ENCODE peak calls at places on chromosome 17, in six cellular contexts. Q is fibroblast of lung, T is HCT116, H is PC-3, J is MM.1S, F is DND-41. C is an unnamed sample.

GRCh38 chr17:67156269-67157199 is 88.5 kb downstream of the HELZ start:
- DNase-seq in Q (no peak), T (no peak), H (peak), J (no peak), F (no peak), C (no peak)

GRCh38 chr17:66412857-66413563 is 110.6 kb downstream of the PRKCA start:
- DNase-seq in Q (no peak), T (no peak), H (no peak), J (no peak), F (peak), C (no peak)

GRCh38 chr17:18028114-18028513 is 10.9 kb downstream of the ATPAF2 start:
- DNase-seq in Q (no peak), T (no peak), H (no peak), J (no peak), F (no peak), C (no peak)

GRCh38 chr17:46027326-46028325 is 28.6 kb downstream of the STH start:
- DNase-seq in Q (no peak), T (no peak), H (no peak), J (no peak), F (no peak), C (no peak)

GRCh38 chr17:63295839-63296590 is 150.1 kb downstream of the CYB561 start:
- DNase-seq in Q (no peak), T (no peak), H (no peak), J (peak), F (peak), C (no peak)

GRCh38 chr17:52024296-52024870 is 134.1 kb downstream of the CA10 start:
- DNase-seq in Q (no peak), T (no peak), H (no peak), J (no peak), F (no peak), C (no peak)

GRCh38 chr17:58083491-58084316 is 485 bp downstream of the DYNLL2 start:
- DNase-seq in Q (peak), T (no peak), H (peak), J (peak), F (peak), C (peak)

GRCh38 chr17:40355123-40355803 is 9.3 kb downstream of the GJD3 start:
- DNase-seq in Q (peak), T (no peak), H (peak), J (no peak), F (peak), C (peak)

GRCh38 chr17:6706499-6706898 is 6.7 kb downstream of the SLC13A5 start:
- DNase-seq in Q (no peak), T (no peak), H (no peak), J (no peak), F (no peak), C (no peak)

GRCh38 chr17:42200702-42201101 is 6.4 kb upstream of the GHDC start:
- DNase-seq in Q (peak), T (no peak), H (no peak), J (no peak), F (no peak), C (no peak)

GRCh38 chr17:45147102-45147580 is 1.1 kb upstream of the HEXIM1 start:
- DNase-seq in Q (no peak), T (no peak), H (no peak), J (no peak), F (peak), C (peak)

DNA sequence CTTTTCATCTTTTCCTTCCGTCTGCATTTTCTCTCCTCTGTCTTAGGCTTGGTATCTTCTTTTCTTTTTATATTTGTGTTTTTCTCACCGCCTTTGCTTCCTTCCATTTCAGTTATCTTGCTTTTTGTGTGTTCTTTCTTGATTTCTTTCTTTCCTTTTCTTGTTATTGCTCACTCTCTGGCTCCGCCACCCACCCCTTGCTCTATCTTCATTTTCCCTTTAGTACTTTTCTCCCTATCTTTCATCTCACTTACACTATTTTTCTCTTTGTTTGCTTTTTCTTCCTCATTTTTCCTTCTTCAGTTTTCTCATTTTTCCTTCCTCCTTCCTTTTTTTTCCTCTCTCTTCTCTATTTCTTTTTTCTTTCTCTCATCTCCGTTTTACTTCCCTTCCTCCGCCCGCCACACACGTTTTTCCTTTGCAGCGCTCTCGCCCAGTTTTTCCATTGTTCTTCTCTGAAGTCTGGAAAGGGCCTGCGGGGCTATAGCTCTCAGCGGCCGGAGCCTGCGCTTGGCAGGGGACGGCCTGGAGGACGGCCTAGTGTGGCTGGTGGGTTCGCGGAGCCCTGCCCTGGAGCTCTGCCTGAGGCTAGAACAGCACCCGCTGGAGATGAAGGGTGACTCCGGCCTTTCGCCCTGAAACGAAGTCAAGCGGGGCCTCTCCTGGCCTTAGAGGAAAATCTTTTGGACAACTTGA is 5.2 kb upstream of the HOXB13 start:
- DNase-seq in Q (no peak), T (no peak), H (peak), J (no peak), F (no peak), C (no peak)
- TF ChIP-seq EZH2 in Q (no peak), T (no peak), H (no peak), J (no peak), F (no peak), C (no peak)

DNA sequence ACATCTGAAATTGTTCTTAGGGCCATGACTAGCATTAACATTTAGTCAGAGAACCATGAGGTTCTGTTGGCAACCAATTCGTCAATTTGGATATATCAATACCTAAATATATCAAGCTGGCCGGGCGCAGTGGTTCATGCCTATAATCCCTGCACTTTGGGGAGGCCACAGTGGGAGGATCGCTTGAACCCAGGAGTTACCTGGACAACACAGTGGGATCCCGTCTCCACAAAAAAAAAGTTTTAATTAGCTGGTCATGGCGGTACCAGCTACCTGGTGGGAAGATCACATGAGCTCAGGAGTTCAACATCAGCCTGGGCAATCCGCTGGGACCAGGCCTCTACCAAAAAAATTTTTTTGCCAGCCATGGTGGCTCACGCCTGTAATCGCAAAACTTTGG is 8.4 kb downstream of the YWHAE start:
- DNase-seq in Q (no peak), T (no peak), H (no peak), J (no peak), F (no peak), C (no peak)
- H3K9ac ChIP-seq in Q (no peak), T (no peak), H (no peak), J (no peak), F (no peak), C (no peak)

GRCh38 chr17:48623583-48623982 is 2.6 kb downstream of the HOXB9 start:
- DNase-seq in Q (no peak), T (no peak), H (no peak), J (no peak), F (no peak), C (no peak)

GRCh38 chr17:48624544-48625501 is 1.3 kb downstream of the HOXB9 start:
- DNase-seq in Q (no peak), T (no peak), H (peak), J (no peak), F (no peak), C (no peak)

GRCh38 chr17:48621410-48622387 is 4.5 kb downstream of the HOXB9 start:
- DNase-seq in Q (no peak), T (no peak), H (no peak), J (no peak), F (no peak), C (no peak)

GRCh38 chr17:48624118-48624517 is 2.0 kb downstream of the HOXB9 start:
- DNase-seq in Q (no peak), T (no peak), H (no peak), J (no peak), F (no peak), C (no peak)

GRCh38 chr17:48622857-48623256 is 3.3 kb downstream of the HOXB9 start:
- DNase-seq in Q (no peak), T (no peak), H (no peak), J (no peak), F (no peak), C (no peak)
- TF ChIP-seq EZH2 in Q (no peak), T (no peak), H (no peak), J (no peak), F (no peak), C (no peak)

GRCh38 chr17:56099649-56100048 is 53.6 kb upstream of the ANKFN1 start:
- DNase-seq in Q (no peak), T (no peak), H (no peak), J (no peak), F (no peak), C (no peak)

GRCh38 chr17:56098746-56099145 is 54.5 kb upstream of the ANKFN1 start:
- DNase-seq in Q (no peak), T (no peak), H (no peak), J (no peak), F (peak), C (no peak)

GRCh38 chr17:56096026-56096807 is 57.1 kb upstream of the ANKFN1 start:
- DNase-seq in Q (peak), T (no peak), H (no peak), J (peak), F (no peak), C (no peak)
- H3K9ac ChIP-seq in Q (no peak), T (no peak), H (no peak), J (no peak), F (no peak), C (no peak)

GRCh38 chr17:81902653-81903414 is 796 bp downstream of the NPB start:
- DNase-seq in Q (no peak), T (no peak), H (no peak), J (no peak), F (no peak), C (no peak)

GRCh38 chr17:81900181-81900820 is 1.7 kb upstream of the NPB start:
- DNase-seq in Q (no peak), T (no peak), H (no peak), J (no peak), F (no peak), C (no peak)

GRCh38 chr17:81901167-81902022 is 643 bp upstream of the NPB start:
- DNase-seq in Q (no peak), T (no peak), H (no peak), J (no peak), F (no peak), C (no peak)

GRCh38 chr17:81903415-81903831 is 1.4 kb downstream of the NPB start:
- DNase-seq in Q (no peak), T (no peak), H (no peak), J (no peak), F (no peak), C (no peak)

DNA sequence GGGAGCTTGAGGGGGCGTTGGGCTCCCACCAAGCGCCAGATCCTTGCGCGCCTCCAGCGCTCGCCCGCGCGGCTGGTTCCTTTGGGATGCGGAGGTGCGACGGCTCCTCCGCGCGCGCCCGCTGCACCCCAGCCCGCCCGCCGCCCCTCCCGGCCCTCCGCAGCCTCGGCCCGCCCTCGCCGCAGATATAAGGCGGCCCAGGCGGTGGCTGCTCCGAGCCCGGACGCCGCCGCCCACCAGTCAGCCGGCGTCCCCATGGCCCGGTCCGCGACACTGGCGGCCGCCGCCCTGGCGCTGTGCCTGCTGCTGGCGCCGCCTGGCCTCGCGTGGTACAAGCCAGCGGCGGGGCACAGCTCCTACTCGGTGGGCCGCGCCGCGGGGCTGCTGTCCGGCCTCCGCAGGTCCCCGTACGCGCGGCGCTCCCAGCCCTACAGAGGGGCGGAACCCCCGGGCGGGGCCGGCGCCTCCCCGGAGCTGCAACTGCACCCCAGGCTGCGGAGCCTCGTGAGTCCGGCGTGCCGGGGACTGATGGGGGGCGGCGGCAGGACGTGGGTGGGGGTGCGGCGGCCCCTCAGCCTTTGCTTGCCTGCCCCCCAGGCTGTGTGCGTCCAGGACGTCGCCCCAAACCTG is at the start of gene NPB:
- DNase-seq in Q (no peak), T (no peak), H (no peak), J (no peak), F (no peak), C (no peak)
- TF ChIP-seq EZH2 in Q (no peak), T (no peak), H (no peak), J (no peak), F (no peak), C (peak)

DNA sequence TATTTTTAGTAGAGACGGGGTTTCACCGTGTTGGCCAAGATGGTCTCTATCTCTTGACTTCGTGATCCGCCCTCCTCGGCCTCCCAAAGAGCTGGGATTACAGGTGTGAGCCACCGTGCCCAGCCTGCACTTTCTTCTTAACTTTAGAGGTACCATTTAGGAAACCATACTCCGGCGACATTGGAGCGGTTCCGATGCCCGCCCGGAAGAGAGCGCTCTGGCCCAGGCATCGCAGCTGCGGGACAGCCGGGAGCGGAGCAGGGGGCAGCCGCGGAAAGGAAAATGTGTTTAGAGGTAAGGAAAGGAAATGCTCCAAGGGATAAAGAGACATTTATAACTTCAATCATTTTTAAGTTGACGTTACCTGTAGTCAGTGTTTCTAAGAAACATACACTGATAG is 6.0 kb upstream of the HS3ST3B1 start:
- DNase-seq in Q (no peak), T (no peak), H (no peak), J (no peak), F (no peak), C (no peak)
- H3K9ac ChIP-seq in Q (no peak), T (no peak), H (no peak), J (no peak), F (no peak), C (no peak)

DNA sequence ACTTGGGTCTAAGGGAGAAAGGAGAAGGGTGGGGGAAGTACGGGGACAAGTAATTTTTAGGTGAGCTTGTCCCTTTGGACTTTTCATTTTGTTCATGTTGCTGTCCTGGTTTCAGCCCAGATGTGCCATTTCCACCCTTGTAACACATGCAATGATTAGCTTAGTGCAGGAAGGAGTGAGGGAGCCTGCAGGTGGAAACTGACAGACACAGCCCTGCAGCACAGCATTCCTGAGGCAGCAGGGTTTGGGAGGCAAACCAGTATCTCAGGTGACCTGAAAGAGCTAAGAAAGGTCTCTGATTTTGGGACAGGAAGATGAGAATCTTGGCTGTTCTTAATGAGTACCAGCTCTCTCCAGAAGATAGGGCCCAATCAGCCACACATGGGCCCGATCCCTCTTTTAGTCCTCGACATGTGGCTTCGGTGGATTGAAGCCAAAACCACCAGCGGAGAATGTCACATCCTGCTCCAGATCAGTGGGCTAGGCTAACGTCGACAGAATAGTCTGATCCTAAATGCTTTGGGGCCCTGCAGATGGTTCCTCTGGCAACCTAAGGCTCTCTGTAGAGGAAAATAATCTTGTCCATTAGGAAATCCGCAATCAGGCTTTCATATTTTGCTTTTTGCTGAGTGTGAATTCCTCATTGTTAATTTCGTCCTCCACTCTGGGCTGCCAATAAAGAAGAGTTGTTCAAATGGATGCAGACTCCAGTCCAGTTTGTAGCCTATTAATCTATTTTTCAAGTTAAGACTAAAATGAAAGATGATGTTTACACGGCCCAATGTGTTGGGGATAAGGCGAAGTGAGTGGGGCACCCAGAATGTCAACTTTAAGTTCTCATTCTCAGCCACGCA is 3.8 kb upstream of the RNF157 start:
- DNase-seq in Q (no peak), T (no peak), H (no peak), J (no peak), F (peak), C (no peak)
- TF ChIP-seq EZH2 in Q (no peak), T (no peak), H (no peak), J (no peak), F (no peak), C (no peak)

GRCh38 chr17:35312790-35313711 is 60.4 kb downstream of the SLFN11 start:
- DNase-seq in Q (peak), T (peak), H (peak), J (peak), F (peak), C (peak)
- H3K9ac ChIP-seq in Q (no peak), T (no peak), H (no peak), J (peak), F (peak), C (no peak)

GRCh38 chr17:73784015-73784603 is 139.9 kb upstream of the SDK2 start:
- DNase-seq in Q (no peak), T (no peak), H (no peak), J (no peak), F (no peak), C (no peak)
- TF ChIP-seq EZH2 in Q (no peak), T (no peak), H (no peak), J (no peak), F (no peak), C (no peak)

GRCh38 chr17:13297198-13297597 is 279.4 kb upstream of the ELAC2 start:
- DNase-seq in Q (no peak), T (no peak), H (no peak), J (no peak), F (no peak), C (no peak)
- H3K9ac ChIP-seq in Q (no peak), T (no peak), H (no peak), J (no peak), F (no peak), C (no peak)

C was measured in endothelial cell of umbilical vein.